ENCODE peak calls at places on chromosomes 12 and 14, in seven cellular contexts. One of them, this sample, is unnamed.

GRCh38 chr14:90811641-90812040 is 4.6 kb downstream of the TTC7B start:
- DNase-seq in activated CD8-positive, alpha-beta memory T cell treated with anti-CD3 and anti-CD28 coated beads, Interleukin-2, amount 10 ng/mL, durations not matched to agents 7 days and 5 days: no peak
- DNase-seq in activated T-cell treated with anti-CD3 and anti-CD28 coated beads, Interleukin-2, amount 50 U/mL, for 72 hours: no peak
- DNase-seq in mucosa of descending colon: no peak
- DNase-seq in H54: no peak
- DNase-seq in stimulated activated CD8-positive, alpha-beta memory T cell treated with anti-CD3 and anti-CD28 coated beads, Interleukin-12 subunit alpha, Interleukin-12 subunit beta, amount 100 ng/mL, for 4 hours: no peak
- DNase-seq in astrocyte of the spinal cord: no peak
- DNase-seq in this sample: no peak

GRCh38 chr14:26702721-26703250 is 105.0 kb upstream of the NOVA1 start:
- DNase-seq in activated T-cell treated with anti-CD3 and anti-CD28 coated beads, Interleukin-2, amount 50 U/mL, for 72 hours: no peak
- DNase-seq in H54: no peak
- DNase-seq in stimulated activated CD8-positive, alpha-beta memory T cell treated with anti-CD3 and anti-CD28 coated beads, Interleukin-12 subunit alpha, Interleukin-12 subunit beta, amount 100 ng/mL, for 4 hours: no peak
- DNase-seq in mucosa of descending colon: no peak
- DNase-seq in astrocyte of the spinal cord: peak
- DNase-seq in activated CD8-positive, alpha-beta memory T cell treated with anti-CD3 and anti-CD28 coated beads, Interleukin-2, amount 10 ng/mL, durations not matched to agents 7 days and 5 days: no peak
- DNase-seq in this sample: no peak

GRCh38 chr12:102298022-102298421 is 100.4 kb upstream of the PMCH start:
- DNase-seq in H54: no peak
- DNase-seq in mucosa of descending colon: no peak
- DNase-seq in astrocyte of the spinal cord: no peak
- DNase-seq in activated T-cell treated with anti-CD3 and anti-CD28 coated beads, Interleukin-2, amount 50 U/mL, for 72 hours: no peak
- DNase-seq in stimulated activated CD8-positive, alpha-beta memory T cell treated with anti-CD3 and anti-CD28 coated beads, Interleukin-12 subunit alpha, Interleukin-12 subunit beta, amount 100 ng/mL, for 4 hours: no peak
- DNase-seq in activated CD8-positive, alpha-beta memory T cell treated with anti-CD3 and anti-CD28 coated beads, Interleukin-2, amount 10 ng/mL, durations not matched to agents 7 days and 5 days: no peak
- DNase-seq in this sample: no peak

GRCh38 chr14:72892879-72893635 is 844 bp downstream of the DPF3 start:
- DNase-seq in mucosa of descending colon: peak
- DNase-seq in stimulated activated CD8-positive, alpha-beta memory T cell treated with anti-CD3 and anti-CD28 coated beads, Interleukin-12 subunit alpha, Interleukin-12 subunit beta, amount 100 ng/mL, for 4 hours: no peak
- DNase-seq in activated CD8-positive, alpha-beta memory T cell treated with anti-CD3 and anti-CD28 coated beads, Interleukin-2, amount 10 ng/mL, durations not matched to agents 7 days and 5 days: peak
- DNase-seq in astrocyte of the spinal cord: peak
- DNase-seq in activated T-cell treated with anti-CD3 and anti-CD28 coated beads, Interleukin-2, amount 50 U/mL, for 72 hours: peak
- DNase-seq in H54: peak
- DNase-seq in this sample: peak

GRCh38 chr14:105166571-105167302 is 1.8 kb downstream of the JAG2 start:
- DNase-seq in activated T-cell treated with anti-CD3 and anti-CD28 coated beads, Interleukin-2, amount 50 U/mL, for 72 hours: no peak
- DNase-seq in stimulated activated CD8-positive, alpha-beta memory T cell treated with anti-CD3 and anti-CD28 coated beads, Interleukin-12 subunit alpha, Interleukin-12 subunit beta, amount 100 ng/mL, for 4 hours: no peak
- DNase-seq in H54: no peak
- DNase-seq in activated CD8-positive, alpha-beta memory T cell treated with anti-CD3 and anti-CD28 coated beads, Interleukin-2, amount 10 ng/mL, durations not matched to agents 7 days and 5 days: no peak
- DNase-seq in mucosa of descending colon: no peak
- DNase-seq in astrocyte of the spinal cord: no peak
- DNase-seq in this sample: no peak

GRCh38 chr12:102169922-102170698 is 27.5 kb downstream of the PMCH start:
- DNase-seq in activated CD8-positive, alpha-beta memory T cell treated with anti-CD3 and anti-CD28 coated beads, Interleukin-2, amount 10 ng/mL, durations not matched to agents 7 days and 5 days: no peak
- DNase-seq in mucosa of descending colon: peak
- DNase-seq in activated T-cell treated with anti-CD3 and anti-CD28 coated beads, Interleukin-2, amount 50 U/mL, for 72 hours: peak
- DNase-seq in H54: no peak
- DNase-seq in astrocyte of the spinal cord: peak
- DNase-seq in stimulated activated CD8-positive, alpha-beta memory T cell treated with anti-CD3 and anti-CD28 coated beads, Interleukin-12 subunit alpha, Interleukin-12 subunit beta, amount 100 ng/mL, for 4 hours: no peak
- DNase-seq in this sample: no peak

GRCh38 chr14:49861923-49862673 is 9.5 kb upstream of the NEMF start:
- DNase-seq in mucosa of descending colon: peak
- DNase-seq in activated T-cell treated with anti-CD3 and anti-CD28 coated beads, Interleukin-2, amount 50 U/mL, for 72 hours: peak
- DNase-seq in H54: no peak
- DNase-seq in stimulated activated CD8-positive, alpha-beta memory T cell treated with anti-CD3 and anti-CD28 coated beads, Interleukin-12 subunit alpha, Interleukin-12 subunit beta, amount 100 ng/mL, for 4 hours: peak
- DNase-seq in astrocyte of the spinal cord: peak
- DNase-seq in activated CD8-positive, alpha-beta memory T cell treated with anti-CD3 and anti-CD28 coated beads, Interleukin-2, amount 10 ng/mL, durations not matched to agents 7 days and 5 days: peak
- DNase-seq in this sample: peak

GRCh38 chr14:77123381-77124344 is 17.9 kb downstream of the ZDHHC22 start:
- DNase-seq in H54: no peak
- DNase-seq in astrocyte of the spinal cord: no peak
- DNase-seq in activated CD8-positive, alpha-beta memory T cell treated with anti-CD3 and anti-CD28 coated beads, Interleukin-2, amount 10 ng/mL, durations not matched to agents 7 days and 5 days: no peak
- DNase-seq in activated T-cell treated with anti-CD3 and anti-CD28 coated beads, Interleukin-2, amount 50 U/mL, for 72 hours: no peak
- DNase-seq in mucosa of descending colon: peak
- DNase-seq in stimulated activated CD8-positive, alpha-beta memory T cell treated with anti-CD3 and anti-CD28 coated beads, Interleukin-12 subunit alpha, Interleukin-12 subunit beta, amount 100 ng/mL, for 4 hours: no peak
- DNase-seq in this sample: no peak

GRCh38 chr12:3489057-3489456 is 1.9 kb upstream of the PRMT8 start:
- DNase-seq in activated CD8-positive, alpha-beta memory T cell treated with anti-CD3 and anti-CD28 coated beads, Interleukin-2, amount 10 ng/mL, durations not matched to agents 7 days and 5 days: no peak
- DNase-seq in activated T-cell treated with anti-CD3 and anti-CD28 coated beads, Interleukin-2, amount 50 U/mL, for 72 hours: no peak
- DNase-seq in H54: no peak
- DNase-seq in astrocyte of the spinal cord: peak
- DNase-seq in mucosa of descending colon: no peak
- DNase-seq in stimulated activated CD8-positive, alpha-beta memory T cell treated with anti-CD3 and anti-CD28 coated beads, Interleukin-12 subunit alpha, Interleukin-12 subunit beta, amount 100 ng/mL, for 4 hours: no peak
- DNase-seq in this sample: no peak

GRCh38 chr12:27922591-27923139 is 49.9 kb downstream of the PTHLH start:
- DNase-seq in astrocyte of the spinal cord: peak
- DNase-seq in mucosa of descending colon: no peak
- DNase-seq in activated T-cell treated with anti-CD3 and anti-CD28 coated beads, Interleukin-2, amount 50 U/mL, for 72 hours: no peak
- DNase-seq in activated CD8-positive, alpha-beta memory T cell treated with anti-CD3 and anti-CD28 coated beads, Interleukin-2, amount 10 ng/mL, durations not matched to agents 7 days and 5 days: no peak
- DNase-seq in H54: peak
- DNase-seq in stimulated activated CD8-positive, alpha-beta memory T cell treated with anti-CD3 and anti-CD28 coated beads, Interleukin-12 subunit alpha, Interleukin-12 subunit beta, amount 100 ng/mL, for 4 hours: no peak
- DNase-seq in this sample: no peak

GRCh38 chr12:94663702-94664101 is 13.3 kb upstream of the TMCC3 start:
- DNase-seq in stimulated activated CD8-positive, alpha-beta memory T cell treated with anti-CD3 and anti-CD28 coated beads, Interleukin-12 subunit alpha, Interleukin-12 subunit beta, amount 100 ng/mL, for 4 hours: no peak
- DNase-seq in astrocyte of the spinal cord: no peak
- DNase-seq in mucosa of descending colon: no peak
- DNase-seq in activated CD8-positive, alpha-beta memory T cell treated with anti-CD3 and anti-CD28 coated beads, Interleukin-2, amount 10 ng/mL, durations not matched to agents 7 days and 5 days: no peak
- DNase-seq in H54: no peak
- DNase-seq in activated T-cell treated with anti-CD3 and anti-CD28 coated beads, Interleukin-2, amount 50 U/mL, for 72 hours: no peak
- DNase-seq in this sample: no peak

GRCh38 chr12:27083861-27084271 is 1.5 kb upstream of the C12orf71 start:
- DNase-seq in stimulated activated CD8-positive, alpha-beta memory T cell treated with anti-CD3 and anti-CD28 coated beads, Interleukin-12 subunit alpha, Interleukin-12 subunit beta, amount 100 ng/mL, for 4 hours: no peak
- DNase-seq in astrocyte of the spinal cord: peak
- DNase-seq in H54: no peak
- DNase-seq in activated CD8-positive, alpha-beta memory T cell treated with anti-CD3 and anti-CD28 coated beads, Interleukin-2, amount 10 ng/mL, durations not matched to agents 7 days and 5 days: no peak
- DNase-seq in mucosa of descending colon: no peak
- DNase-seq in activated T-cell treated with anti-CD3 and anti-CD28 coated beads, Interleukin-2, amount 50 U/mL, for 72 hours: no peak
- DNase-seq in this sample: no peak

GRCh38 chr14:49962616-49963015 is 69.7 kb downstream of the ARF6 start:
- DNase-seq in H54: no peak
- DNase-seq in activated T-cell treated with anti-CD3 and anti-CD28 coated beads, Interleukin-2, amount 50 U/mL, for 72 hours: peak
- DNase-seq in mucosa of descending colon: peak
- DNase-seq in stimulated activated CD8-positive, alpha-beta memory T cell treated with anti-CD3 and anti-CD28 coated beads, Interleukin-12 subunit alpha, Interleukin-12 subunit beta, amount 100 ng/mL, for 4 hours: no peak
- DNase-seq in activated CD8-positive, alpha-beta memory T cell treated with anti-CD3 and anti-CD28 coated beads, Interleukin-2, amount 10 ng/mL, durations not matched to agents 7 days and 5 days: no peak
- DNase-seq in astrocyte of the spinal cord: no peak
- DNase-seq in this sample: no peak

GRCh38 chr12:23756416-23756815 is 193.1 kb downstream of the SOX5 start:
- DNase-seq in mucosa of descending colon: no peak
- DNase-seq in astrocyte of the spinal cord: no peak
- DNase-seq in activated T-cell treated with anti-CD3 and anti-CD28 coated beads, Interleukin-2, amount 50 U/mL, for 72 hours: no peak
- DNase-seq in H54: no peak
- DNase-seq in stimulated activated CD8-positive, alpha-beta memory T cell treated with anti-CD3 and anti-CD28 coated beads, Interleukin-12 subunit alpha, Interleukin-12 subunit beta, amount 100 ng/mL, for 4 hours: no peak
- DNase-seq in activated CD8-positive, alpha-beta memory T cell treated with anti-CD3 and anti-CD28 coated beads, Interleukin-2, amount 10 ng/mL, durations not matched to agents 7 days and 5 days: no peak
- DNase-seq in this sample: no peak

GRCh38 chr14:26966942-26967341 is 369.1 kb upstream of the NOVA1 start:
- DNase-seq in mucosa of descending colon: no peak
- DNase-seq in H54: no peak
- DNase-seq in activated CD8-positive, alpha-beta memory T cell treated with anti-CD3 and anti-CD28 coated beads, Interleukin-2, amount 10 ng/mL, durations not matched to agents 7 days and 5 days: no peak
- DNase-seq in stimulated activated CD8-positive, alpha-beta memory T cell treated with anti-CD3 and anti-CD28 coated beads, Interleukin-12 subunit alpha, Interleukin-12 subunit beta, amount 100 ng/mL, for 4 hours: no peak
- DNase-seq in activated T-cell treated with anti-CD3 and anti-CD28 coated beads, Interleukin-2, amount 50 U/mL, for 72 hours: no peak
- DNase-seq in astrocyte of the spinal cord: peak
- DNase-seq in this sample: no peak

GRCh38 chr14:20548414-20549158 is 12.3 kb downstream of the RNASE9 start:
- DNase-seq in activated T-cell treated with anti-CD3 and anti-CD28 coated beads, Interleukin-2, amount 50 U/mL, for 72 hours: no peak
- DNase-seq in activated CD8-positive, alpha-beta memory T cell treated with anti-CD3 and anti-CD28 coated beads, Interleukin-2, amount 10 ng/mL, durations not matched to agents 7 days and 5 days: no peak
- DNase-seq in astrocyte of the spinal cord: no peak
- DNase-seq in mucosa of descending colon: no peak
- DNase-seq in H54: no peak
- DNase-seq in stimulated activated CD8-positive, alpha-beta memory T cell treated with anti-CD3 and anti-CD28 coated beads, Interleukin-12 subunit alpha, Interleukin-12 subunit beta, amount 100 ng/mL, for 4 hours: no peak
- DNase-seq in this sample: no peak

GRCh38 chr12:22361785-22362184 is 27.3 kb upstream of the ST8SIA1 start:
- DNase-seq in astrocyte of the spinal cord: no peak
- DNase-seq in activated T-cell treated with anti-CD3 and anti-CD28 coated beads, Interleukin-2, amount 50 U/mL, for 72 hours: no peak
- DNase-seq in mucosa of descending colon: no peak
- DNase-seq in activated CD8-positive, alpha-beta memory T cell treated with anti-CD3 and anti-CD28 coated beads, Interleukin-2, amount 10 ng/mL, durations not matched to agents 7 days and 5 days: no peak
- DNase-seq in H54: no peak
- DNase-seq in stimulated activated CD8-positive, alpha-beta memory T cell treated with anti-CD3 and anti-CD28 coated beads, Interleukin-12 subunit alpha, Interleukin-12 subunit beta, amount 100 ng/mL, for 4 hours: no peak
- DNase-seq in this sample: no peak

GRCh38 chr14:105199093-105199492 is 18.0 kb upstream of the NUDT14 start:
- DNase-seq in astrocyte of the spinal cord: peak
- DNase-seq in activated CD8-positive, alpha-beta memory T cell treated with anti-CD3 and anti-CD28 coated beads, Interleukin-2, amount 10 ng/mL, durations not matched to agents 7 days and 5 days: no peak
- DNase-seq in H54: peak
- DNase-seq in mucosa of descending colon: no peak
- DNase-seq in activated T-cell treated with anti-CD3 and anti-CD28 coated beads, Interleukin-2, amount 50 U/mL, for 72 hours: no peak
- DNase-seq in stimulated activated CD8-positive, alpha-beta memory T cell treated with anti-CD3 and anti-CD28 coated beads, Interleukin-12 subunit alpha, Interleukin-12 subunit beta, amount 100 ng/mL, for 4 hours: no peak
- DNase-seq in this sample: no peak

GRCh38 chr14:35931346-35931745 is 105.2 kb downstream of the BRMS1L start:
- DNase-seq in activated T-cell treated with anti-CD3 and anti-CD28 coated beads, Interleukin-2, amount 50 U/mL, for 72 hours: no peak
- DNase-seq in activated CD8-positive, alpha-beta memory T cell treated with anti-CD3 and anti-CD28 coated beads, Interleukin-2, amount 10 ng/mL, durations not matched to agents 7 days and 5 days: no peak
- DNase-seq in H54: no peak
- DNase-seq in mucosa of descending colon: no peak
- DNase-seq in stimulated activated CD8-positive, alpha-beta memory T cell treated with anti-CD3 and anti-CD28 coated beads, Interleukin-12 subunit alpha, Interleukin-12 subunit beta, amount 100 ng/mL, for 4 hours: no peak
- DNase-seq in astrocyte of the spinal cord: no peak
- DNase-seq in this sample: no peak

GRCh38 chr12:116384629-116385485 is 107.4 kb upstream of the MED13L start:
- DNase-seq in stimulated activated CD8-positive, alpha-beta memory T cell treated with anti-CD3 and anti-CD28 coated beads, Interleukin-12 subunit alpha, Interleukin-12 subunit beta, amount 100 ng/mL, for 4 hours: no peak
- DNase-seq in H54: no peak
- DNase-seq in activated T-cell treated with anti-CD3 and anti-CD28 coated beads, Interleukin-2, amount 50 U/mL, for 72 hours: no peak
- DNase-seq in astrocyte of the spinal cord: peak
- DNase-seq in mucosa of descending colon: no peak
- DNase-seq in activated CD8-positive, alpha-beta memory T cell treated with anti-CD3 and anti-CD28 coated beads, Interleukin-2, amount 10 ng/mL, durations not matched to agents 7 days and 5 days: no peak
- DNase-seq in this sample: no peak

GRCh38 chr14:103716091-103716801 is 636 bp downstream of the ZFYVE21 start:
- DNase-seq in H54: peak
- DNase-seq in activated CD8-positive, alpha-beta memory T cell treated with anti-CD3 and anti-CD28 coated beads, Interleukin-2, amount 10 ng/mL, durations not matched to agents 7 days and 5 days: no peak
- DNase-seq in mucosa of descending colon: peak
- DNase-seq in activated T-cell treated with anti-CD3 and anti-CD28 coated beads, Interleukin-2, amount 50 U/mL, for 72 hours: peak
- DNase-seq in astrocyte of the spinal cord: no peak
- DNase-seq in stimulated activated CD8-positive, alpha-beta memory T cell treated with anti-CD3 and anti-CD28 coated beads, Interleukin-12 subunit alpha, Interleukin-12 subunit beta, amount 100 ng/mL, for 4 hours: no peak
- DNase-seq in this sample: peak

GRCh38 chr12:81610955-81611889 is 147.9 kb downstream of the PPFIA2 start:
- DNase-seq in H54: no peak
- DNase-seq in astrocyte of the spinal cord: no peak
- DNase-seq in mucosa of descending colon: no peak
- DNase-seq in activated T-cell treated with anti-CD3 and anti-CD28 coated beads, Interleukin-2, amount 50 U/mL, for 72 hours: no peak
- DNase-seq in stimulated activated CD8-positive, alpha-beta memory T cell treated with anti-CD3 and anti-CD28 coated beads, Interleukin-12 subunit alpha, Interleukin-12 subunit beta, amount 100 ng/mL, for 4 hours: no peak
- DNase-seq in activated CD8-positive, alpha-beta memory T cell treated with anti-CD3 and anti-CD28 coated beads, Interleukin-2, amount 10 ng/mL, durations not matched to agents 7 days and 5 days: no peak
- DNase-seq in this sample: no peak

GRCh38 chr12:75979181-75979580 is 52.4 kb downstream of the PHLDA1 start:
- DNase-seq in activated CD8-positive, alpha-beta memory T cell treated with anti-CD3 and anti-CD28 coated beads, Interleukin-2, amount 10 ng/mL, durations not matched to agents 7 days and 5 days: peak
- DNase-seq in astrocyte of the spinal cord: peak
- DNase-seq in activated T-cell treated with anti-CD3 and anti-CD28 coated beads, Interleukin-2, amount 50 U/mL, for 72 hours: peak
- DNase-seq in stimulated activated CD8-positive, alpha-beta memory T cell treated with anti-CD3 and anti-CD28 coated beads, Interleukin-12 subunit alpha, Interleukin-12 subunit beta, amount 100 ng/mL, for 4 hours: no peak
- DNase-seq in mucosa of descending colon: no peak
- DNase-seq in H54: peak
- DNase-seq in this sample: peak

GRCh38 chr14:60650382-60650961 is 1.2 kb upstream of the SIX1 start:
- DNase-seq in H54: no peak
- DNase-seq in stimulated activated CD8-positive, alpha-beta memory T cell treated with anti-CD3 and anti-CD28 coated beads, Interleukin-12 subunit alpha, Interleukin-12 subunit beta, amount 100 ng/mL, for 4 hours: no peak
- DNase-seq in activated CD8-positive, alpha-beta memory T cell treated with anti-CD3 and anti-CD28 coated beads, Interleukin-2, amount 10 ng/mL, durations not matched to agents 7 days and 5 days: no peak
- DNase-seq in astrocyte of the spinal cord: no peak
- DNase-seq in activated T-cell treated with anti-CD3 and anti-CD28 coated beads, Interleukin-2, amount 50 U/mL, for 72 hours: no peak
- DNase-seq in mucosa of descending colon: no peak
- DNase-seq in this sample: no peak

GRCh38 chr12:97595423-97595822 is 132.8 kb downstream of the RMST start:
- DNase-seq in mucosa of descending colon: no peak
- DNase-seq in astrocyte of the spinal cord: no peak
- DNase-seq in stimulated activated CD8-positive, alpha-beta memory T cell treated with anti-CD3 and anti-CD28 coated beads, Interleukin-12 subunit alpha, Interleukin-12 subunit beta, amount 100 ng/mL, for 4 hours: no peak
- DNase-seq in activated T-cell treated with anti-CD3 and anti-CD28 coated beads, Interleukin-2, amount 50 U/mL, for 72 hours: no peak
- DNase-seq in H54: no peak
- DNase-seq in activated CD8-positive, alpha-beta memory T cell treated with anti-CD3 and anti-CD28 coated beads, Interleukin-2, amount 10 ng/mL, durations not matched to agents 7 days and 5 days: no peak
- DNase-seq in this sample: no peak

GRCh38 chr12:57772429-57773322 is at the start of gene EEF1AKMT3:
- DNase-seq in stimulated activated CD8-positive, alpha-beta memory T cell treated with anti-CD3 and anti-CD28 coated beads, Interleukin-12 subunit alpha, Interleukin-12 subunit beta, amount 100 ng/mL, for 4 hours: no peak
- DNase-seq in H54: peak
- DNase-seq in astrocyte of the spinal cord: no peak
- DNase-seq in activated CD8-positive, alpha-beta memory T cell treated with anti-CD3 and anti-CD28 coated beads, Interleukin-2, amount 10 ng/mL, durations not matched to agents 7 days and 5 days: peak
- DNase-seq in activated T-cell treated with anti-CD3 and anti-CD28 coated beads, Interleukin-2, amount 50 U/mL, for 72 hours: peak
- DNase-seq in mucosa of descending colon: peak
- DNase-seq in this sample: no peak

GRCh38 chr12:79844693-79845092 is 90.2 kb downstream of the PPP1R12A start:
- DNase-seq in mucosa of descending colon: no peak
- DNase-seq in astrocyte of the spinal cord: peak
- DNase-seq in H54: peak
- DNase-seq in activated CD8-positive, alpha-beta memory T cell treated with anti-CD3 and anti-CD28 coated beads, Interleukin-2, amount 10 ng/mL, durations not matched to agents 7 days and 5 days: no peak
- DNase-seq in activated T-cell treated with anti-CD3 and anti-CD28 coated beads, Interleukin-2, amount 50 U/mL, for 72 hours: no peak
- DNase-seq in stimulated activated CD8-positive, alpha-beta memory T cell treated with anti-CD3 and anti-CD28 coated beads, Interleukin-12 subunit alpha, Interleukin-12 subunit beta, amount 100 ng/mL, for 4 hours: no peak
- DNase-seq in this sample: no peak

GRCh38 chr12:58668233-58668632 is 252.1 kb downstream of the LRIG3 start:
- DNase-seq in astrocyte of the spinal cord: peak
- DNase-seq in activated CD8-positive, alpha-beta memory T cell treated with anti-CD3 and anti-CD28 coated beads, Interleukin-2, amount 10 ng/mL, durations not matched to agents 7 days and 5 days: no peak
- DNase-seq in H54: no peak
- DNase-seq in activated T-cell treated with anti-CD3 and anti-CD28 coated beads, Interleukin-2, amount 50 U/mL, for 72 hours: no peak
- DNase-seq in mucosa of descending colon: no peak
- DNase-seq in stimulated activated CD8-positive, alpha-beta memory T cell treated with anti-CD3 and anti-CD28 coated beads, Interleukin-12 subunit alpha, Interleukin-12 subunit beta, amount 100 ng/mL, for 4 hours: no peak
- DNase-seq in this sample: no peak

GRCh38 chr12:84247931-84248330 is 664.7 kb downstream of the SLC6A15 start:
- DNase-seq in mucosa of descending colon: no peak
- DNase-seq in astrocyte of the spinal cord: no peak
- DNase-seq in H54: no peak
- DNase-seq in stimulated activated CD8-positive, alpha-beta memory T cell treated with anti-CD3 and anti-CD28 coated beads, Interleukin-12 subunit alpha, Interleukin-12 subunit beta, amount 100 ng/mL, for 4 hours: no peak
- DNase-seq in activated CD8-positive, alpha-beta memory T cell treated with anti-CD3 and anti-CD28 coated beads, Interleukin-2, amount 10 ng/mL, durations not matched to agents 7 days and 5 days: no peak
- DNase-seq in activated T-cell treated with anti-CD3 and anti-CD28 coated beads, Interleukin-2, amount 50 U/mL, for 72 hours: no peak
- DNase-seq in this sample: no peak

GRCh38 chr12:39365364-39366001 is 77.4 kb downstream of the KIF21A start:
- DNase-seq in astrocyte of the spinal cord: no peak
- DNase-seq in mucosa of descending colon: no peak
- DNase-seq in activated CD8-positive, alpha-beta memory T cell treated with anti-CD3 and anti-CD28 coated beads, Interleukin-2, amount 10 ng/mL, durations not matched to agents 7 days and 5 days: no peak
- DNase-seq in activated T-cell treated with anti-CD3 and anti-CD28 coated beads, Interleukin-2, amount 50 U/mL, for 72 hours: no peak
- DNase-seq in stimulated activated CD8-positive, alpha-beta memory T cell treated with anti-CD3 and anti-CD28 coated beads, Interleukin-12 subunit alpha, Interleukin-12 subunit beta, amount 100 ng/mL, for 4 hours: no peak
- DNase-seq in H54: no peak
- DNase-seq in this sample: no peak

GRCh38 chr12:46514886-46515285 is 142.3 kb upstream of the SLC38A2 start:
- DNase-seq in mucosa of descending colon: no peak
- DNase-seq in H54: no peak
- DNase-seq in astrocyte of the spinal cord: no peak
- DNase-seq in stimulated activated CD8-positive, alpha-beta memory T cell treated with anti-CD3 and anti-CD28 coated beads, Interleukin-12 subunit alpha, Interleukin-12 subunit beta, amount 100 ng/mL, for 4 hours: no peak
- DNase-seq in activated CD8-positive, alpha-beta memory T cell treated with anti-CD3 and anti-CD28 coated beads, Interleukin-2, amount 10 ng/mL, durations not matched to agents 7 days and 5 days: no peak
- DNase-seq in activated T-cell treated with anti-CD3 and anti-CD28 coated beads, Interleukin-2, amount 50 U/mL, for 72 hours: no peak
- DNase-seq in this sample: no peak

GRCh38 chr12:29543036-29543435 is 45.5 kb upstream of the OVCH1 start:
- DNase-seq in H54: no peak
- DNase-seq in astrocyte of the spinal cord: no peak
- DNase-seq in stimulated activated CD8-positive, alpha-beta memory T cell treated with anti-CD3 and anti-CD28 coated beads, Interleukin-12 subunit alpha, Interleukin-12 subunit beta, amount 100 ng/mL, for 4 hours: no peak
- DNase-seq in activated CD8-positive, alpha-beta memory T cell treated with anti-CD3 and anti-CD28 coated beads, Interleukin-2, amount 10 ng/mL, durations not matched to agents 7 days and 5 days: no peak
- DNase-seq in activated T-cell treated with anti-CD3 and anti-CD28 coated beads, Interleukin-2, amount 50 U/mL, for 72 hours: no peak
- DNase-seq in mucosa of descending colon: no peak
- DNase-seq in this sample: no peak

GRCh38 chr14:64721391-64721791 is 17.2 kb downstream of the PLEKHG3 start:
- DNase-seq in stimulated activated CD8-positive, alpha-beta memory T cell treated with anti-CD3 and anti-CD28 coated beads, Interleukin-12 subunit alpha, Interleukin-12 subunit beta, amount 100 ng/mL, for 4 hours: no peak
- DNase-seq in astrocyte of the spinal cord: peak
- DNase-seq in activated CD8-positive, alpha-beta memory T cell treated with anti-CD3 and anti-CD28 coated beads, Interleukin-2, amount 10 ng/mL, durations not matched to agents 7 days and 5 days: no peak
- DNase-seq in H54: peak
- DNase-seq in mucosa of descending colon: peak
- DNase-seq in activated T-cell treated with anti-CD3 and anti-CD28 coated beads, Interleukin-2, amount 50 U/mL, for 72 hours: no peak
- DNase-seq in this sample: no peak

GRCh38 chr12:85516667-85517325 is 236.8 kb downstream of the ALX1 start:
- DNase-seq in mucosa of descending colon: no peak
- DNase-seq in stimulated activated CD8-positive, alpha-beta memory T cell treated with anti-CD3 and anti-CD28 coated beads, Interleukin-12 subunit alpha, Interleukin-12 subunit beta, amount 100 ng/mL, for 4 hours: no peak
- DNase-seq in H54: no peak
- DNase-seq in astrocyte of the spinal cord: no peak
- DNase-seq in activated T-cell treated with anti-CD3 and anti-CD28 coated beads, Interleukin-2, amount 50 U/mL, for 72 hours: no peak
- DNase-seq in activated CD8-positive, alpha-beta memory T cell treated with anti-CD3 and anti-CD28 coated beads, Interleukin-2, amount 10 ng/mL, durations not matched to agents 7 days and 5 days: no peak
- DNase-seq in this sample: no peak

GRCh38 chr12:1880876-1881275 is 37.6 kb downstream of the CACNA2D4 start:
- DNase-seq in activated CD8-positive, alpha-beta memory T cell treated with anti-CD3 and anti-CD28 coated beads, Interleukin-2, amount 10 ng/mL, durations not matched to agents 7 days and 5 days: no peak
- DNase-seq in mucosa of descending colon: no peak
- DNase-seq in H54: no peak
- DNase-seq in astrocyte of the spinal cord: no peak
- DNase-seq in activated T-cell treated with anti-CD3 and anti-CD28 coated beads, Interleukin-2, amount 50 U/mL, for 72 hours: no peak
- DNase-seq in stimulated activated CD8-positive, alpha-beta memory T cell treated with anti-CD3 and anti-CD28 coated beads, Interleukin-12 subunit alpha, Interleukin-12 subunit beta, amount 100 ng/mL, for 4 hours: no peak
- DNase-seq in this sample: peak

GRCh38 chr12:3797649-3798048 is 44.7 kb upstream of the CRACR2A start:
- DNase-seq in mucosa of descending colon: no peak
- DNase-seq in activated CD8-positive, alpha-beta memory T cell treated with anti-CD3 and anti-CD28 coated beads, Interleukin-2, amount 10 ng/mL, durations not matched to agents 7 days and 5 days: no peak
- DNase-seq in astrocyte of the spinal cord: no peak
- DNase-seq in activated T-cell treated with anti-CD3 and anti-CD28 coated beads, Interleukin-2, amount 50 U/mL, for 72 hours: no peak
- DNase-seq in stimulated activated CD8-positive, alpha-beta memory T cell treated with anti-CD3 and anti-CD28 coated beads, Interleukin-12 subunit alpha, Interleukin-12 subunit beta, amount 100 ng/mL, for 4 hours: no peak
- DNase-seq in H54: no peak
- DNase-seq in this sample: no peak

GRCh38 chr14:103186894-103187586 is 63.8 kb downstream of the TNFAIP2 start:
- DNase-seq in stimulated activated CD8-positive, alpha-beta memory T cell treated with anti-CD3 and anti-CD28 coated beads, Interleukin-12 subunit alpha, Interleukin-12 subunit beta, amount 100 ng/mL, for 4 hours: no peak
- DNase-seq in activated T-cell treated with anti-CD3 and anti-CD28 coated beads, Interleukin-2, amount 50 U/mL, for 72 hours: no peak
- DNase-seq in astrocyte of the spinal cord: no peak
- DNase-seq in mucosa of descending colon: peak
- DNase-seq in H54: no peak
- DNase-seq in activated CD8-positive, alpha-beta memory T cell treated with anti-CD3 and anti-CD28 coated beads, Interleukin-2, amount 10 ng/mL, durations not matched to agents 7 days and 5 days: no peak
- DNase-seq in this sample: no peak

GRCh38 chr14:28671425-28671824 is 95.2 kb upstream of the FOXG1 start:
- DNase-seq in activated T-cell treated with anti-CD3 and anti-CD28 coated beads, Interleukin-2, amount 50 U/mL, for 72 hours: no peak
- DNase-seq in stimulated activated CD8-positive, alpha-beta memory T cell treated with anti-CD3 and anti-CD28 coated beads, Interleukin-12 subunit alpha, Interleukin-12 subunit beta, amount 100 ng/mL, for 4 hours: no peak
- DNase-seq in H54: no peak
- DNase-seq in astrocyte of the spinal cord: peak
- DNase-seq in mucosa of descending colon: no peak
- DNase-seq in activated CD8-positive, alpha-beta memory T cell treated with anti-CD3 and anti-CD28 coated beads, Interleukin-2, amount 10 ng/mL, durations not matched to agents 7 days and 5 days: no peak
- DNase-seq in this sample: no peak

This sample was measured in stimulated activated effector memory CD8-positive, alpha-beta T cell treated with anti-CD3 and anti-CD28 coated beads, Interleukin-12 subunit alpha, Interleukin-12 subunit beta, amount 100 ng/mL, for 72 hours.